ENCODE peak calls at places on chromosome 5, in ten cellular contexts. P is GM23338; F is AG10803; R is CD4-positive, alpha-beta T cell; U is body of pancreas; W is AG04450; I is CD8-positive, alpha-beta T cell; Q is HCT116; Z is K562; A is activated B cell treated with CpG ODN at 0.5 μM for 24 hours. J is an unnamed sample.

GRCh38 chr5:143019614-143020515 is 249.7 kb downstream of the ARHGAP26 start:
- DNase-seq in P (peak; percentile 50), F (no peak), R (no peak), U (no peak), W (no peak), I (no peak), Q (no peak), Z (no peak), A (no peak), J (no peak)

GRCh38 chr5:180081481-180081880 is 9.9 kb upstream of the RNF130 start:
- DNase-seq in P (no peak), F (no peak), R (no peak), U (no peak), W (no peak), I (no peak), Q (no peak), Z (no peak), A (no peak), J (no peak)

GRCh38 chr5:3218916-3219650 is 376.5 kb upstream of the IRX1 start:
- DNase-seq in P (no peak), F (no peak), R (no peak), U (no peak), W (no peak), I (no peak), Q (no peak), Z (no peak), A (no peak), J (no peak)

GRCh38 chr5:109740329-109740728 is 50.6 kb downstream of the MAN2A1 start:
- DNase-seq in P (peak; percentile 18), F (no peak), R (no peak), U (peak; percentile 47), W (no peak), I (no peak), Q (no peak), Z (no peak), A (no peak), J (no peak)

GRCh38 chr5:63963080-63963735 is 963 bp upstream of the HTR1A start:
- DNase-seq in P (peak; percentile 97), F (peak; percentile 68), R (no peak), U (peak; percentile 63), W (peak; percentile 18), I (no peak), Q (peak; percentile 19), Z (peak; percentile 64), A (no peak), J (peak; percentile 18)

GRCh38 chr5:68214472-68215207 is 916 bp upstream of the PIK3R1 start:
- DNase-seq in P (peak; percentile 59), F (no peak), R (no peak), U (peak; percentile 20), W (no peak), I (no peak), Q (no peak), Z (no peak), A (no peak), J (no peak)

GRCh38 chr5:56825222-56825824 is 10.0 kb downstream of the MAP3K1 start:
- DNase-seq in P (no peak), F (no peak), R (no peak), U (no peak), W (no peak), I (no peak), Q (no peak), Z (no peak), A (no peak), J (no peak)

GRCh38 chr5:73633060-73633459 is 7.1 kb downstream of the ARHGEF28 start:
- DNase-seq in P (peak; percentile 52), F (no peak), R (no peak), U (no peak), W (no peak), I (no peak), Q (no peak), Z (no peak), A (no peak), J (no peak)

GRCh38 chr5:60652206-60652605 is 47.8 kb downstream of the DEPDC1B start:
- DNase-seq in P (no peak), F (peak; percentile 90), R (no peak), U (no peak), W (peak; percentile 51), I (no peak), Q (no peak), Z (peak; percentile 16), A (no peak), J (peak; percentile 71)

DNA sequence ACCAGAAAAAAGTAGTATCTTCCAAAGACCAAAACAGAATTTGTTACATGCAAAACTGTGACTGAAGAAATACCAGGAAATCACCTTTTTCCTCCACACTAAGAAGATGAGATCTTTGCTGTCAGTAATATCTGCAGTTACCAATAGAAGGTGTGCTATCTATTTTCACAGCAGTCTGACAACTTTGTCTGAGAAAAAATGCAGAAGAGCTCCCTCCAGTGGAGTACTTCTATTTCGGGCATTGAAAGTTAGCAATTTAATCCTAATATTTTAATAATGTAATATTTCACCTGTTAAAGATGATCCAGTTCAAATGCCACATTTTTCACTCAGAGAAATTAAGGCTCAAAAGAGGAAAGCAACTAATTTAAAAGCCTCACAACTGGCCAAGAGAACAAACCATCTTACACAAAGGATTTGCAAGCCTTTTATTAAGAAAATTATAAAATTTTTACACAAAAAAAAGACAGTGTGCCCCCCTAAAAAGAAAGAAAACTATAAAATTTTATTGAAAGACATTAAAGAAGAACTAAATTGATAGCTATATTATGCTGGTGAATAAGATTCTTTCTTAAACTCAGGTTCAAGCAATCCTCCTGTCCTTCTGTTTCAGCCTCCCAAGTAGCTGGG is 50.6 kb downstream of the DEPDC1B start:
- DNase-seq in P (peak; percentile 51), F (peak; percentile 48), R (no peak), U (no peak), W (peak; percentile 11), I (no peak), Q (peak; percentile 33), Z (peak; percentile 37), A (no peak), J (no peak)
- TF ChIP-seq CTCF in P (peak; percentile 88), F (peak; percentile 88), R (no peak), U (peak; percentile 40), W (peak; percentile 78), I (no peak), Q (peak; percentile 73), Z (peak; percentile 53), A (peak; percentile 28), J (peak; percentile 69)

DNA sequence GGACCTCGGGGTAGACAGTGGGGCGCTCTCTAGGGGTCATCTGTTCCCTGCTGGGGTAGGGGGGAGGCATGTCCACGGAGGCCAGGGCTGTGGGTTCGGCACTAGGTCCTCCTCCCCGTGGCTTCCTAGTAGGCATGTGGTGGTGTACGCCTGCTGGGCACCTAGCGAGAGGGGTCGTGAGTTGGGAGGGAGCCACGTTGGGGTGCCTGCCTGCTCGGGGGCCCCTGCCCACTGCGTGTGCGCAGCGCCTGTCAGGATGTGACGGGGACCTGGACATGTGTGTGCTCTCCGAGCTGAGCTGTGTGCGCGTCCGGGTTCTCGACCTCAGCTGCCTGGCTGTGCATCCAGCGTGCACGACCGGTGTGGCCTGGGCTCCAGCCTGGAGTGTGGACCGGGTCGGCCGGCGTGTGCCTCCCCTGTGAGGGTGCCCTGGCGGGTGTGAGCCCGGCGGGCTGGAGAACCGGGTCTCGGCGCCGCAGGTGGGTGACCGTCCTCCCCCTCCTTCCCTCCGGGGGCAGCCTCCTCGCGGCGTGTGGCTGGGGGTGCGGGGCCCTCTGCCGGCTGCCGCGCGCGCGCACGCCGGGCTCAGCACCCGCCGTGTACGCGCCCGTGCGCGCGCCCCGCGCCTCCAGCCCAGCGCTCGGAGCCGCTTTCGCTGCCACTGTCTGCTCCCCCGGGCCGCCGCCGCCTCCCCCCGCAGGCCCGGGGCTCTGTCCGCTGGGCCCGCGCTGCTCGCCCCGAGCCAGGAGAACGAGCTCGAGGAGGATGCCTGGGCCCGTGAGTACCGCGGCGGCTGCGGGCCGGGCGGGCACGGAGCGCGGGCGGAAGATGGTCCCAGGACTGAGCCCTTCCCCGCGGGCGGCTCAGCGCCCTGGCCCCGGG is at the start of gene PRR7:
- DNase-seq in P (peak; percentile 73), F (peak; percentile 66), R (peak; percentile 65), U (peak; percentile 74), W (no peak), I (peak; percentile 75), Q (no peak), Z (peak; percentile 80), A (peak; percentile 77), J (peak; percentile 30)
- TF ChIP-seq CTCF in P (no peak), F (no peak), R (no peak), U (no peak), W (no peak), I (no peak), Q (no peak), Z (peak; percentile 11), A (no peak), J (no peak)

GRCh38 chr5:93845376-93845775 is 104.0 kb upstream of the POU5F2 start:
- DNase-seq in P (no peak), F (no peak), R (no peak), U (no peak), W (no peak), I (no peak), Q (no peak), Z (no peak), A (no peak), J (no peak)

DNA sequence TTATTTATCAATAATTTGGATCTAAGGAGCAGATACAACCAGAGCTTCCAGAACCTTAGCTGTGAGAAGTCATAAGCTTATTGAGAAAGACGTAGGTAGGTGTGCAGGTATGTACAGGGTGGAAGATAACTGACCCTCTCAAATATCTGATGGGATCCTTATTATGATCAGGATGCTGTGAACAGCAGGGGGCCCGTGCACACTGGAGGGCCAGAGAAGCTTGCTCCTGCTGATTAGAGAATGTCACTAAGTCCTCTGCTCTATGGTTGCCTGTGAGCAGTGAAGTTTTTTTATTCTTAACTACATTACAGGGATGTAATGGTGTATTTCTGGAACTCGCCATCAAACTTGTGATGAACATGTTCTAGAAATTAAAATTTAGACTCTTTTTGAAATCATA is 108.9 kb upstream of the POU5F2 start:
- DNase-seq in P (no peak), F (no peak), R (no peak), U (no peak), W (no peak), I (no peak), Q (no peak), Z (no peak), A (no peak), J (no peak)
- TF ChIP-seq CTCF in P (no peak), F (no peak), R (no peak), U (no peak), W (no peak), I (no peak), Q (no peak), Z (no peak), A (no peak), J (no peak)

DNA sequence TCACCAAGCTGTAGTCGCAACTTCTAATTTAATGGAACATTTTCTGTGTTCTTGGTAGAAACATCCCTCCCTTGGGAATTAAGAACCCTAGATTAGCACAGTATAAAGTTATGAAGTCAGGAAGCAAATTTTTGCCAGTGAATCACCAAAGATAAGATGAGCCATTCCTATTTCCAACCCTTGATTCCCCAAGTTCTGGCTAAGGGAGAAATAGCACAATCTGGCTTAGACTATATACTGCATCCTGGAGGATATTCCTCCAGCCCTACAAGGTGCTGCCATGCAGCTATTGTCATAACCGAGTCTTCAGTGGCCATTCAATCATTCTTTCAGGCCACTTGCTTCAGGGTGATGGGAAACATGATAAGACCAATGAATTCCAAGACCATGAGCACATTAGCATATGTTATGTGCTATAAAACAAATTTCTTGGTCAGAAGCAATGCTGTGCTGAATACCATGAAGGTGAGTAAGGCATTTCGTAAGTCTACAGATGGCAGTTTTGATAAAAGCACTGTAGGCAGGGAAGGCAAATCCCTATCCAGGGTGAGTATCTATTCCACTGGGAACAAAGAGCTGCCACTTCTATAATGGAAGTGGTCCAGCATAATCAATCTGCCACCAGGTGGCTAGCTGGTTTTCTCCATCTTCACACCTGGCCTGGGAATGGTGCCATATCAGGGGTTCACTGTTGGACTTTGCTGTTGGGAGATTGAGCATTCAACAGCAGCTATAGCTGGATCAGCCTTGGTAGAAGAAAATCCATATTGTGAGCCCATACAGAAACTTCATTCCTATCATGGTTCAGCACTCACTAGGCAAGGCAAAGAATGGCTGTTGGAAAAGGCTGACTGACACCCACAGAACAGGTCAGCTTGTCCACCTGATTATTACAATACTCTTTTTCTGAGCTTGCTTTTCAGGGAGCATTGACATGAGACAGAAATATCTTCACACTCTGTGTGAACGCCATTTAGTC is 19.6 kb upstream of the ARL15 start:
- DNase-seq in P (no peak), F (peak; percentile 96), R (no peak), U (peak; percentile 86), W (peak; percentile 77), I (no peak), Q (no peak), Z (no peak), A (no peak), J (peak; percentile 62)
- TF ChIP-seq CTCF in P (no peak), F (no peak), R (no peak), U (no peak), W (no peak), I (no peak), Q (no peak), Z (no peak), A (no peak), J (no peak)

J was measured in AG09319.